ENCODE peak calls at places on chromosome 14, in ten cellular contexts. D is AG08396; H is HS-5; T is adrenal gland; I is A549; E is RKO; Y is stimulated activated CD4-positive, alpha-beta T cell treated with anti-CD3 and anti-CD28 coated beads, Interleukin-12 subunit alpha, Interleukin-12 subunit beta, amount 100 ng/mL, for 4 hours; U is CD4-positive, alpha-beta memory T cell; M is stimulated activated CD8-positive, alpha-beta memory T cell treated with anti-CD3 and anti-CD28 coated beads, Interleukin-4, amount 100 ng/mL, for 1 hour; G is left kidney. B is an unnamed sample.
A peak's percentile ranks its signal among the peaks of the same experiment; 100 is the strongest.

GRCh38 chr14:104851896-104852663 is 13.0 kb upstream of the CEP170B start:
- DNase-seq in D (peak; percentile 43), H (no peak), T (peak; percentile 66), I (no peak), E (no peak), Y (no peak), U (no peak), M (no peak), G (no peak), B (no peak)

GRCh38 chr14:73241481-73242165 is 4.3 kb downstream of the PAPLN start:
- DNase-seq in D (peak; percentile 27), H (no peak), T (no peak), I (no peak), E (no peak), Y (no peak), U (no peak), M (no peak), G (no peak), B (no peak)

GRCh38 chr14:105019861-105020814 is 745 bp downstream of the CDCA4 start:
- DNase-seq in D (peak; percentile 54), H (no peak), T (peak; percentile 36), I (no peak), E (no peak), Y (peak; percentile 51), U (peak; percentile 83), M (peak; percentile 18), G (peak; percentile 85), B (no peak)

GRCh38 chr14:77467801-77468200 is 9.9 kb downstream of the AHSA1 start:
- DNase-seq in D (no peak), H (no peak), T (peak; percentile 30), I (no peak), E (no peak), Y (no peak), U (no peak), M (no peak), G (no peak), B (no peak)

GRCh38 chr14:35133542-35134328 is 11.4 kb downstream of the PRORP start:
- DNase-seq in D (no peak), H (no peak), T (no peak), I (no peak), E (no peak), Y (no peak), U (no peak), M (no peak), G (no peak), B (no peak)

GRCh38 chr14:99729991-99730875 is 46.1 kb downstream of the CYP46A1 start:
- DNase-seq in D (peak; percentile 91), H (no peak), T (peak; percentile 78), I (peak; percentile 77), E (no peak), Y (peak; percentile 74), U (no peak), M (peak; percentile 9), G (peak; percentile 88), B (no peak)

GRCh38 chr14:60720391-60720790 is 3.8 kb downstream of the SIX4 start:
- DNase-seq in D (no peak), H (no peak), T (no peak), I (no peak), E (no peak), Y (no peak), U (no peak), M (no peak), G (no peak), B (no peak)

GRCh38 chr14:71266994-71267636 is 359.9 kb downstream of the PCNX1 start:
- DNase-seq in D (no peak), H (no peak), T (no peak), I (no peak), E (peak; percentile 21), Y (no peak), U (no peak), M (no peak), G (no peak), B (no peak)

GRCh38 chr14:75315143-75315542 is 36.5 kb downstream of the FOS start:
- DNase-seq in D (no peak), H (no peak), T (peak; percentile 68), I (no peak), E (no peak), Y (no peak), U (no peak), M (no peak), G (peak; percentile 35), B (no peak)

GRCh38 chr14:69582829-69583228 is 8.2 kb upstream of the CCDC177 start:
- DNase-seq in D (no peak), H (no peak), T (no peak), I (no peak), E (no peak), Y (no peak), U (no peak), M (no peak), G (no peak), B (no peak)

GRCh38 chr14:75252254-75252837 is 26.3 kb upstream of the FOS start:
- DNase-seq in D (no peak), H (no peak), T (peak; percentile 47), I (no peak), E (no peak), Y (no peak), U (no peak), M (no peak), G (no peak), B (no peak)